ENCODE peak calls at places on chromosomes 16 and 17, in six cellular contexts. W, C, R, O, J and A are unnamed samples.

GRCh38 chr16:12903325-12904040 is 2.1 kb downstream of the SHISA9 start:
- DNase-seq in W (no peak), C (no peak), R (no peak), O (no peak), J (no peak), A (no peak)

GRCh38 chr16:70402916-70403659 is 35.8 kb downstream of the ST3GAL2 start:
- DNase-seq in W (no peak), C (no peak), R (no peak), O (no peak), J (no peak), A (no peak)

GRCh38 chr17:81294512-81295030 is 536 bp downstream of the SLC38A10 start:
- DNase-seq in W (no peak), C (peak; percentile 30), R (no peak), O (peak; percentile 21), J (no peak), A (no peak)

GRCh38 chr16:31868701-31869167 is 4.9 kb upstream of the ZNF267 start:
- DNase-seq in W (peak; percentile 80), C (peak; percentile 85), R (peak; percentile 18), O (peak; percentile 82), J (peak; percentile 69), A (peak; percentile 93)

GRCh38 chr17:752620-753219 is 656 bp upstream of the GEMIN4 start:
- DNase-seq in W (peak; percentile 81), C (peak; percentile 80), R (no peak), O (peak; percentile 76), J (peak; percentile 73), A (no peak)

GRCh38 chr16:3444032-3444388 is 530 bp downstream of the NAA60 start:
- DNase-seq in W (no peak), C (no peak), R (no peak), O (no peak), J (no peak), A (no peak)

GRCh38 chr17:2262146-2262587 is 41.4 kb downstream of the SMG6 start:
- DNase-seq in W (no peak), C (no peak), R (no peak), O (no peak), J (no peak), A (no peak)

GRCh38 chr16:69077251-69077650 is 28.2 kb upstream of the HAS3 start:
- DNase-seq in W (no peak), C (no peak), R (no peak), O (no peak), J (no peak), A (no peak)

GRCh38 chr17:49817993-49818392 is 29.5 kb downstream of the KAT7 start:
- DNase-seq in W (no peak), C (no peak), R (no peak), O (no peak), J (no peak), A (no peak)

GRCh38 chr17:77145635-77146632 is 5.2 kb downstream of the SEC14L1 start:
- DNase-seq in W (peak; percentile 85), C (no peak), R (no peak), O (peak; percentile 75), J (no peak), A (peak; percentile 88)

GRCh38 chr17:77147357-77147801 is 6.6 kb downstream of the SEC14L1 start:
- DNase-seq in W (no peak), C (no peak), R (no peak), O (no peak), J (no peak), A (no peak)

GRCh38 chr17:77146882-77147281 is 6.1 kb downstream of the SEC14L1 start:
- DNase-seq in W (peak; percentile 55), C (no peak), R (no peak), O (no peak), J (no peak), A (no peak)

GRCh38 chr17:77148959-77149510 is 8.3 kb downstream of the SEC14L1 start:
- DNase-seq in W (no peak), C (no peak), R (no peak), O (no peak), J (no peak), A (no peak)

GRCh38 chr17:77148109-77148958 is 7.6 kb downstream of the SEC14L1 start:
- DNase-seq in W (no peak), C (no peak), R (no peak), O (no peak), J (no peak), A (no peak)
- H3K27ac ChIP-seq in W (peak overlapping the region; percentile 89), C (peak overlapping the region; percentile 93), R (peak overlapping the region; percentile 51), O (peak overlapping the region; percentile 94), J (peak overlapping the region; percentile 6), A (no peak overlapping the region)

GRCh38 chr17:18318122-18318521 is 3.0 kb downstream of the SMCR8 start:
- DNase-seq in W (no peak), C (no peak), R (no peak), O (no peak), J (no peak), A (no peak)

GRCh38 chr17:18320301-18320700 is 5.2 kb downstream of the SMCR8 start:
- DNase-seq in W (no peak), C (no peak), R (no peak), O (no peak), J (no peak), A (no peak)

GRCh38 chr17:18321309-18321708 is 6.2 kb downstream of the SMCR8 start:
- DNase-seq in W (no peak), C (no peak), R (no peak), O (no peak), J (no peak), A (no peak)

GRCh38 chr17:18318771-18319450 is 3.8 kb downstream of the SMCR8 start:
- DNase-seq in W (no peak), C (no peak), R (no peak), O (no peak), J (no peak), A (no peak)

GRCh38 chr17:18319604-18320256 is 4.6 kb downstream of the SMCR8 start:
- DNase-seq in W (no peak), C (no peak), R (no peak), O (no peak), J (no peak), A (no peak)
- TF ChIP-seq CTCF in W (no peak), C (no peak), R (no peak), O (peak; percentile 53), J (peak; percentile 49), A (peak; percentile 29)

DNA sequence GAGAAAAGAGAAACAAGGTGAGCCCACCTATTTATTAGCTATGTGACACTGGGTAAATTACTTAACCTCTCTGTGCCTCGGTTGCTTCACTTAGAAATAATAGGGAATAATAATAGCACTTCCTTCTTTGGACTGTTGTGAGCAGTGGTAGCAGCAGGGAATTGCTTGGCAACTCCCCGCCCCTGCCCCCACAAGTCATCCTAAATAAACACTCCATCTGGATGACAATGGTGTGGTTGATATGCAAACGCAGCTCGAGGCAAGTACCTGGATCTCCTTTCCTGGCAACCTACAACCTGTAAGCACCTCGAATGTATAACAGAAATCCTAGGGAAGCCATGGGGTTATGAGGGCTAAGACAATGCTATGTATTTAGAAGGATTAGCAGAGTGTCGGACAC is 9.1 kb downstream of the TEKT3 start:
- DNase-seq in W (no peak), C (no peak), R (no peak), O (no peak), J (no peak), A (no peak)
- H3K27ac ChIP-seq in W (no peak overlapping the region), C (no peak overlapping the region), R (no peak overlapping the region), O (no peak overlapping the region), J (no peak overlapping the region), A (no peak overlapping the region)

GRCh38 chr17:61312406-61313295 is 87.0 kb upstream of the TBX2 start:
- DNase-seq in W (no peak), C (no peak), R (no peak), O (no peak), J (no peak), A (peak; percentile 56)

GRCh38 chr17:61313515-61314326 is 85.9 kb upstream of the TBX2 start:
- DNase-seq in W (no peak), C (no peak), R (no peak), O (peak; percentile 44), J (no peak), A (no peak)

GRCh38 chr17:61317779-61318178 is 81.9 kb upstream of the TBX2 start:
- DNase-seq in W (no peak), C (no peak), R (no peak), O (no peak), J (no peak), A (no peak)

GRCh38 chr17:61316633-61317032 is 83.0 kb upstream of the TBX2 start:
- DNase-seq in W (no peak), C (no peak), R (no peak), O (no peak), J (no peak), A (no peak)

DNA sequence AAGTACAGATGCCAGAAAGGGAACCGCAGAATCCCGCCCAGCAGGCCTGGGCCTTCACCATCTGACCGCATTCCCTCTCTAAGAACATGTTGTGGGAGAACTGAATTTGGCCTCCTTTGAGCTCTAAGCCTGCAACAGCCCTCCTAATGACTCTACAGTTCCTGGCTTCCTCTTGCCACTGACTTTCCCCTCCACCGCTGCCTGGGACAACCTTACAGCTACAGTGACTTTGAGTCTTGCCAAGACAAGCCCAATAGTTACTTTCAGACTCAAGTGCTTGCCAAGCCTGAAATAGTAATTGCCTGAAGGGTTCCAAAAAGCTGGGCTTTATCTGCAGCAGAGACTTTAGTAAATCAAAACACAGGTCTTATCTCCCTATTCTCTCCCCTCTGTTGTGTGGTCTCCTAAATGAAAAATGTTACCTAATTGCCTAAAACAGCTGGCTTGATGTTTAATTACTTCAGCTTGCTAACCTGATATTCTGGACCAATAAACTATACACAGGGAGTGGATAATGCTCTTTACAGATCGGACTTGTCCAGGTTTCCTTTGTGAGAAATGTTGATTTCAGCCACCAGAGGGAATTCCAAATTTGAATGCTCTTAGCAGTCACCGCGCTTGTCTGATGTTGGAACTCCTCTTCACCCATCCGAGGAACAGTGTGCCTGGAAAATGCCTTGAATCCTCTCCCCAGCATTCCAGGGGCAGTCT is 85.1 kb upstream of the TBX2 start:
- DNase-seq in W (peak; percentile 49), C (peak; percentile 69), R (no peak), O (peak; percentile 66), J (no peak), A (peak; percentile 25)
- TF ChIP-seq CTCF in W (no peak), C (peak; percentile 12), R (no peak), O (peak; percentile 31), J (peak; percentile 27), A (peak; percentile 19)

DNA sequence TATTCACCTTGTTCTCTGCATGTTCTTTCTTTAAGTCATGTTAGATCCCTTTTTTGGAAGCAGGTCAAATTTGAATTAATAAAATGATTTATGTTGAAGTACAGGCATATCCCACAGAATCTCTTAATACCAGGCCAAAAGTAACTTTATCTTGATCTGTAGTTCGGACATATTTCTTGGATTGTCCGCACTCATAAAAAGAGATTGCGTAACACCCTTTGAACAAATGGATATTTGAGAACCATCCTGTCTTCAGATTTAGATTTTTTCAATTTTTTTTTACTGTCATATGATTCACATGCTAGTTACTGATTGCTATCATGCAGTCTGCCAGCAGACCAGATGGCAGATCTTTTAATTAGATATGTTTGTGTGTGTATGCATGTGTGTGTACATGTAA is 352.6 kb downstream of the WWOX start:
- DNase-seq in W (no peak), C (no peak), R (no peak), O (no peak), J (no peak), A (no peak)
- H3K27ac ChIP-seq in W (no peak overlapping the region), C (no peak overlapping the region), R (no peak overlapping the region), O (no peak overlapping the region), J (no peak overlapping the region), A (no peak overlapping the region)